ENCODE peak calls at places on chromosomes 3 and 15, in seven cellular contexts. I, D, W, X, O, S and L are unnamed samples.

GRCh38 chr3:160768918-160769317 is 12.9 kb downstream of the PPM1L start:
- DNase-seq in I (no peak), D (no peak), W (no peak), X (no peak), O (no peak), S (no peak), L (no peak)

GRCh38 chr15:77983091-77983707 is 94.3 kb downstream of the TBC1D2B start:
- DNase-seq in I (no peak), D (no peak), W (no peak), X (no peak), O (no peak), S (no peak), L (no peak)

GRCh38 chr15:78004919-78005634 is 72.4 kb downstream of the TBC1D2B start:
- DNase-seq in I (peak), D (no peak), W (no peak), X (peak), O (no peak), S (peak), L (no peak)

GRCh38 chr3:90010341-90010740 is 902.9 kb downstream of the EPHA3 start:
- DNase-seq in I (no peak), D (no peak), W (no peak), X (no peak), O (peak), S (peak), L (no peak)

GRCh38 chr3:29481969-29482767 is 201.3 kb downstream of the RBMS3 start:
- DNase-seq in I (no peak), D (no peak), W (no peak), X (no peak), O (no peak), S (no peak), L (no peak)

GRCh38 chr3:155232605-155233004 is 60.9 kb downstream of the STRIT1 start:
- DNase-seq in I (no peak), D (no peak), W (no peak), X (peak), O (peak), S (peak), L (no peak)

GRCh38 chr3:122993573-122993972 is 34.0 kb downstream of the SEMA5B start:
- DNase-seq in I (no peak), D (no peak), W (no peak), X (no peak), O (no peak), S (no peak), L (no peak)

GRCh38 chr3:188439080-188439479 is 285.1 kb downstream of the LPP start:
- DNase-seq in I (no peak), D (no peak), W (peak), X (no peak), O (no peak), S (peak), L (peak)

GRCh38 chr3:49856181-49857005 is at the start of gene TRAIP:
- DNase-seq in I (peak), D (peak), W (peak), X (peak), O (peak), S (peak), L (peak)

GRCh38 chr3:135865085-135865484 is 100.4 kb upstream of the PPP2R3A start:
- DNase-seq in I (no peak), D (no peak), W (no peak), X (no peak), O (no peak), S (peak), L (no peak)